ENCODE peak calls at places on chromosomes 5 and 9, in eight cellular contexts. G is transverse colon, W is suprapubic skin, K is GM12891, M is HCT116, D is K562, T is GM12892, F is prostate gland. V is an unnamed sample.

GRCh38 chr9:76574171-76574767 is 115.3 kb downstream of the GCNT1 start:
- DNase-seq in D (no peak), G (no peak), T (no peak), W (no peak), K (no peak), M (no peak), F (no peak), V (no peak)

GRCh38 chr5:178131446-178131996 is 707 bp downstream of the RMND5B start:
- DNase-seq in D (no peak), K (no peak), T (no peak), F (no peak), W (no peak), G (no peak), M (no peak), V (no peak)

GRCh38 chr5:148976569-148977321 is 86.1 kb downstream of the SH3TC2 start:
- DNase-seq in K (no peak), G (no peak), W (no peak), T (no peak), D (no peak), M (no peak), F (peak), V (no peak)

GRCh38 chr5:54045077-54045792 is 265.1 kb downstream of the ARL15 start:
- DNase-seq in W (no peak), G (no peak), K (no peak), T (no peak), F (no peak), M (no peak), D (no peak), V (peak)

GRCh38 chr5:162209005-162209605 is 141.5 kb downstream of the GABRG2 start:
- DNase-seq in G (peak), K (peak), M (peak), T (no peak), W (no peak), D (no peak), F (peak), V (peak)

GRCh38 chr9:79501546-79501945 is 70.2 kb upstream of the TLE4 start:
- DNase-seq in F (no peak), G (no peak), K (no peak), T (no peak), D (no peak), W (no peak), M (no peak), V (no peak)

GRCh38 chr9:112861638-112862555 is 28.8 kb downstream of the SLC46A2 start:
- DNase-seq in K (no peak), D (no peak), G (peak), F (no peak), M (no peak), W (no peak), T (no peak), V (no peak)

GRCh38 chr5:2003206-2003605 is 120.5 kb upstream of the IRX4 start:
- DNase-seq in W (no peak), G (no peak), F (peak), T (no peak), K (no peak), M (no peak), D (no peak), V (no peak)

GRCh38 chr9:20784196-20784595 is 100.1 kb downstream of the FOCAD start:
- DNase-seq in M (no peak), D (no peak), K (no peak), T (no peak), F (no peak), W (no peak), G (no peak), V (no peak)

GRCh38 chr5:29485333-29485732 is 1708.2 kb upstream of the CDH6 start:
- DNase-seq in G (no peak), W (no peak), F (peak), M (no peak), D (no peak), K (no peak), T (no peak), V (no peak)

DNA sequence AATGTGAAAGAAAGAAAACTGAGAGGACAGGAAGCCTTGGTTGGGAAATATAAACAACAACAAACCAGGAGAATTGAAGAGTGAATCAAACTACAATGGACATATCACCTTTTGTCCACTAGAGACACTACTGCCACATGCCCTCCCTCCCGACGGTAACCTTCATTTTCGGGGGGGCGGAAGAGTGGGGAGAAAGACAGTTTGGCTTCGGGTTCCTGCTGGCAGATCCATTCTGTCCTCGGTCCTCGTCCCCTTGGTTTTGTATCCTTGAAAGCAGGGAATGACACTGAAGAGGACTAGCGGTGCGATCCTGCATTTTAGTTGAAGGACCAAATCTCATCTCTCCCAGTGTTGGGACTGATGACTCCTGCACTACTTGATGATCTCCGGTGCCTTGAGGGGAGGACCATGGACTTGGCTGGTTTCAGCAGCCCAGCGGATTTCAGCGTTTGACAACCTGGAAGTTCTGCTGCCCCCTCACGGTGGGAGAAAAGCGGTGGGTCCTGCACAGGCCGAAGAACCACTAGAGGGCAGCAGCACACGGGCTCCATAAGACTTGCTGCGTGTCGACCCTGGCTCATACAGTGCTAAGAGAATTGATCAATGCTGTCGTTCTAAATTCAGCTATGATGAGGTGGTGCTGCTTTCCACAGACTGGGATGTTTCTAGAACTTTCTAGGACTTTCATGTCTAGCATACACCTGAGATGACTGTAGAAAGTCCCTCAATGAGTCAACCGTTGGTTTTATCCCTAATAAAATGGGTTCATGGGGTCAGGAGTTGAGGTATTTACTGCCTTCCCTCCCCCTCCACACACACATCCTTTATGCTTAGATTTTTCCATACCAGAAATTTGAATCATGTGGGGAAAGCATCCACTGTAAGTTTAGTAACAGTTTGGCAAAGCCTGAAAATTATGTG is 15.1 kb upstream of the ZNF131 start:
- DNase-seq in M (peak), D (peak), W (peak), K (peak), T (peak), F (peak), G (peak), V (peak)
- TF ChIP-seq POLR2AphosphoS5 in M (no peak), D (no peak), W (no peak), K (no peak), T (no peak), F (peak), G (no peak), V (no peak)

GRCh38 chr5:62068554-62068953 is 237.5 kb upstream of the KIF2A start:
- DNase-seq in T (no peak), W (no peak), D (no peak), M (no peak), K (no peak), F (no peak), G (no peak), V (no peak)

GRCh38 chr5:62066878-62067277 is 239.1 kb upstream of the KIF2A start:
- DNase-seq in W (no peak), D (no peak), M (no peak), G (no peak), T (no peak), F (no peak), K (no peak), V (no peak)

GRCh38 chr5:62059960-62060359 is 246.0 kb upstream of the KIF2A start:
- DNase-seq in M (no peak), D (no peak), F (no peak), W (no peak), T (no peak), G (no peak), K (no peak), V (no peak)

DNA sequence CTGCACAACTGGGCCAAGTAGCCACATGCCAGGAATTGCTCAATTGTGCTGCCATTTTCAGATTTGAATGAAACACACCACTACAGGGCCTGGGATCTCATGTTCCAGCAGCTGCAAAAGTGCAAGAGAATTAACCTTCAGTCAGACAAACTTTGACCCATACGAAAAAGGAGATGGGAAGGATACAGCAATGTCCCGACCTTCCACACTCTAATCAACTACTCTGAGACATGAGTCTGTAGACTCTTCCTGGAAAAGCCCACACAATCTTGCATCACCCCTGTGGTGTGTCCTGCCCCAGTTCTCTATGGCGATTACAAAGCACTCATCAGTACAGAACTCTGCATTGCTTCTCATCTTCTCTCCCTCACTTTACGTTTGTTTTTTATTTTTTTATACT is 241.0 kb upstream of the KIF2A start:
- DNase-seq in M (no peak), D (no peak), G (no peak), W (no peak), K (no peak), T (no peak), F (no peak), V (no peak)
- TF ChIP-seq POLR2AphosphoS5 in M (no peak), D (no peak), G (no peak), W (no peak), K (no peak), T (no peak), F (no peak), V (no peak)

DNA sequence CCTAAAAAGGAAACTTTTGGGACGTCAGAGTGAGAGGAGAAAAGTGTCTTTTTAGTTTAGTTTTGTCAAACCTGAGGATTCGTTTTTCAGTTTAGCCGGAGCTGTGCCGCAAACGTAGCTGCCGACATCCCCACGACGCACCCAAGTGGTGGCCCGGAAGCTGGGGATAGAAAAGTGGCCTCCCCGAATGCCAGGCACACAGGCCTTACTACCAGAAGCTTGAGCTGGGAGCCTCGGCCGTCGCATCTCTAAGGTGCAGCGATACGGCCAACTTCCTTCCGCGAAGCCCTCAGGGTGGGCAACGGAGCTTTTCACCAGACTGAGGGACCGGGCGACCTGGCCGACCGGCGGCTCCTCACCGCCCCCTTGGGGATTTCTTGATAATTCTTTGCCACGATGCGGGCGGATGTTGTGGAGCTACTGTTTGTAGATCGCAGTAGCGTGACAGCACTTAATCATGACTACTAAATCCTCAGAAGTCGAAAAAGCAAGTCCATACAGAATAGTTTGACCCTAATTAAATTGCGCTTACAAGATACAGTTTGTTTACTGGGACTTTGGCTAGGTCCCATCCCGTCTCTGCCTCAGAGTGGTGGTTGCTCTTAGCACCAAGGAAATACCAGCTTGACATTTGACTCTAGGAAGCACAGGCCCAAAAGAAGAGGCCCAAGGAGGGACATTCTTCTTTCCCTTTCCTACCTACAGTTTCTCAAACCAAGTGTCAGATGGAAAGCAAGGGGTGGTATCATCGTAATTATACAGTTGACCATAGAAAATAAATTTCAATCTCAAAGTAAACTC is 584 bp upstream of the TMEM267 start:
- DNase-seq in K (peak), D (peak), M (peak), F (peak), T (peak), G (peak), W (peak), V (peak)
- TF ChIP-seq POLR2AphosphoS5 in K (no peak), D (no peak), M (no peak), F (peak), T (peak), G (no peak), W (peak), V (no peak)

GRCh38 chr9:107243757-107244156 is 39.3 kb upstream of the RAD23B start:
- DNase-seq in W (no peak), G (peak), T (no peak), M (peak), D (no peak), F (peak), K (no peak), V (peak)

GRCh38 chr9:107242073-107243063 is 40.7 kb upstream of the RAD23B start:
- DNase-seq in D (no peak), T (no peak), W (no peak), G (no peak), M (no peak), K (no peak), F (no peak), V (no peak)

GRCh38 chr9:107237873-107238272 is 45.2 kb upstream of the RAD23B start:
- DNase-seq in W (no peak), M (no peak), F (no peak), D (no peak), G (no peak), T (no peak), K (no peak), V (no peak)

GRCh38 chr9:107239474-107239873 is 43.6 kb upstream of the RAD23B start:
- DNase-seq in G (no peak), D (peak), M (no peak), W (no peak), F (no peak), T (no peak), K (no peak), V (peak)

DNA sequence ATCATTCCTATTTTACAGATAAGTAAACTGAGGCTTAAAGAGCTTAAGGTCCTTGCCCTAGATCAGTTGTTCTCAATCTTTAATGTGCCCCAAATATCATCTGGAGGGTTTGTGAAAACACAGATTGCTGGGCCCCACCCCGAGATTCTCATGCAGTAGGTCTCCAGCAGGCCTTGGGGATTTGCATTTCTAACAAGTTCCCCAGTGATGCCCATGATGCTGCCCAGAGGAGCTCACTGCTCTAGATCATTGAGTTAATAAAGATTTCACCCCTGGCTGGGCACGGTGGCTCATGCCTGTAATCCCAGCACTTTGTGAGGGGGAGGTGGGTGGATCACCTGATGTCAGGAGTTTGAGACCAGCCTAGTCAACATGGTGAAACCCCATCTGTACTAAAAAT is 42.8 kb upstream of the RAD23B start:
- DNase-seq in D (no peak), T (no peak), M (no peak), W (no peak), K (no peak), F (no peak), G (no peak), V (no peak)
- TF ChIP-seq POLR2AphosphoS5 in D (no peak), T (no peak), M (no peak), W (no peak), K (no peak), F (no peak), G (no peak), V (no peak)

GRCh38 chr5:132334812-132335211 is 34.7 kb upstream of the SLC22A5 start:
- DNase-seq in T (no peak), D (no peak), F (no peak), G (no peak), M (peak), W (no peak), K (no peak), V (peak)
- TF ChIP-seq POLR2AphosphoS5 in T (no peak), D (no peak), F (no peak), G (no peak), M (no peak), W (no peak), K (no peak), V (no peak)

V was measured in HepG2.